ENCODE peak calls at places on chromosome 6, in four cellular contexts. N, Y, H and B are unnamed samples.

GRCh38 chr6:151534576-151534975 is 40.8 kb downstream of the CCDC170 start:
- DNase-seq in Y (no peak), H (no peak), N (no peak), B (no peak)

GRCh38 chr6:43521836-43522235 is 4.9 kb downstream of the POLR1C start:
- DNase-seq in N (no peak), H (no peak), Y (no peak), B (no peak)

GRCh38 chr6:170205534-170206316 is 85.2 kb downstream of the DLL1 start:
- DNase-seq in H (no peak), N (peak), Y (no peak), B (no peak)

GRCh38 chr6:12203001-12203400 is 87.2 kb upstream of the EDN1 start:
- DNase-seq in Y (peak), H (no peak), N (no peak), B (no peak)

GRCh38 chr6:111306104-111306888 is 176.7 kb downstream of the REV3L start:
- DNase-seq in Y (no peak), N (no peak), H (no peak), B (peak)

GRCh38 chr6:26268659-26269402 is 96.2 kb upstream of the BTN3A2 start:
- DNase-seq in Y (peak), H (no peak), N (no peak), B (no peak)

GRCh38 chr6:37480951-37481597 is 18.6 kb downstream of the CCDC167 start:
- DNase-seq in H (no peak), Y (peak), N (no peak), B (no peak)

GRCh38 chr6:38012573-38012972 is 193.0 kb downstream of the ZFAND3 start:
- DNase-seq in N (no peak), H (no peak), Y (peak), B (peak)

GRCh38 chr6:32975886-32976285 is 7.5 kb downstream of the BRD2 start:
- DNase-seq in H (no peak), Y (no peak), N (no peak), B (no peak)

GRCh38 chr6:7589949-7590917 is at the start of gene SNRNP48:
- DNase-seq in N (peak), Y (peak), H (peak), B (peak)

GRCh38 chr6:75135447-75135846 is 70.4 kb downstream of the COL12A1 start:
- DNase-seq in H (no peak), N (no peak), Y (no peak), B (no peak)

GRCh38 chr6:43292763-43293318 is 5.2 kb upstream of the SLC22A7 start:
- DNase-seq in H (no peak), Y (no peak), N (no peak), B (no peak)

GRCh38 chr6:100296810-100297544 is 167.7 kb downstream of the SIM1 start:
- DNase-seq in H (no peak), Y (no peak), N (no peak), B (no peak)

GRCh38 chr6:46015119-46015968 is at the start of gene CLIC5:
- DNase-seq in N (peak), Y (peak), H (peak), B (peak)

GRCh38 chr6:100620085-100620484 is 155.4 kb upstream of the SIM1 start:
- DNase-seq in H (no peak), N (no peak), Y (no peak), B (no peak)

GRCh38 chr6:74091133-74091793 is 395.3 kb downstream of the CD109 start:
- DNase-seq in Y (peak), H (no peak), N (no peak), B (no peak)

GRCh38 chr6:114785235-114786127 is 442.7 kb upstream of the HS3ST5 start:
- DNase-seq in N (no peak), H (no peak), Y (no peak), B (peak)

GRCh38 chr6:109236140-109237081 is 141.1 kb downstream of the CEP57L1 start:
- DNase-seq in Y (peak), H (no peak), N (no peak), B (peak)
- H3K4me3 ChIP-seq in Y (no peak), H (no peak), N (no peak), B (no peak)

DNA sequence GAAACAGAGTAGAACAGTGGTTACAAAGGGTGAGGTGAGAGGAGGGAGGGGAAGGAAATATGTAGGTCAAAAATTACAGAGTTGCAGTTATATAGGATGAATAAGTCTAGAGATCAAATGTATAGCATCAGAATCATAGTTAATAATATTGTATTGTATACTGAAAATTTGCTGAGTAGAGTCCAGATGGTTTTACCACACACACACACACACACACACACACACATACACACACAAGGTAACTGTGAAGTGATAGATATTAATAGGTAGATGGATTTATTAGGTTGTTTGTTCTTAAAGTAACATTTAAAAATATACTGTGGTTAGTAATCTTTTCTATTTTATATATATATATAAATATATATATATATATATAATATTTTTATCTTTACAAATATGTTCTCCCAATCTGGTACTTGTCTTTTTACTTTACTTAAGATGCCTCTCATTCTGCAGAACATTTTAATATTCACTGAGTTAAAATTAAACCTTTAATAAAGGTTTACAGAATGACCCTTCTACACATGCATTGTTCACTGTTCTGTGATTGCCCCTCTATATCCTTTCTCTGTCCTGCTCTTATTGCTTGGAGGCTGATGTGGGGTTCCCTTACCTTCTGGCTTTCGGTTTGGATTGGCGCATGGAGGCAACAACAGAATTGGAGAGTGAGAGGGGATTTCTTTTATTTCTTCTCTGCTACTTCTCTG is 408 bp downstream of the PTCHD4 start:
- DNase-seq in N (no peak), H (no peak), Y (no peak), B (no peak)
- H3K4me3 ChIP-seq in N (no peak), H (peak), Y (peak), B (peak)

DNA sequence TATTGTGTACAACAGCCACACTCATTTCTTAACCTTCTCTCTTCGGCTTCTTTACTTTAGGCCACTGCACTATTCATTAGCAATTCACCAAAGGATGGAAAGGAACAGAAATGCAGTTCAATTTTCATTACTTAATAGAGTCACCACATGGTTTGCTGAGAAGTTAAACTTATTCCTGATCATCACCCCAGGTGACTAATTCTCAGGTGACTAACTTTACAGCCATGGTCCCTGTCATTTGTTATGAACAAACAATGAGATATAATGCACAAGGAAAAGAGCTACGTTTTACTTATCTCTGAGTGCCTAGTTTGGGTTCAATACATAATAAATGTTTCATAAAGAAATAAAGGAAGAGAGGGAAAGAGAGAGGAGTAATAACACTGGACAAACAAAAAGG is 45.8 kb upstream of the DST start:
- DNase-seq in N (no peak), Y (no peak), H (no peak), B (no peak)
- H3K4me3 ChIP-seq in N (no peak), Y (no peak), H (no peak), B (no peak)

GRCh38 chr6:35713006-35713405 is 23.8 kb upstream of the ARMC12 start:
- DNase-seq in Y (no peak), N (no peak), H (no peak), B (no peak)
- H3K4me3 ChIP-seq in Y (no peak), N (no peak), H (no peak), B (no peak)

DNA sequence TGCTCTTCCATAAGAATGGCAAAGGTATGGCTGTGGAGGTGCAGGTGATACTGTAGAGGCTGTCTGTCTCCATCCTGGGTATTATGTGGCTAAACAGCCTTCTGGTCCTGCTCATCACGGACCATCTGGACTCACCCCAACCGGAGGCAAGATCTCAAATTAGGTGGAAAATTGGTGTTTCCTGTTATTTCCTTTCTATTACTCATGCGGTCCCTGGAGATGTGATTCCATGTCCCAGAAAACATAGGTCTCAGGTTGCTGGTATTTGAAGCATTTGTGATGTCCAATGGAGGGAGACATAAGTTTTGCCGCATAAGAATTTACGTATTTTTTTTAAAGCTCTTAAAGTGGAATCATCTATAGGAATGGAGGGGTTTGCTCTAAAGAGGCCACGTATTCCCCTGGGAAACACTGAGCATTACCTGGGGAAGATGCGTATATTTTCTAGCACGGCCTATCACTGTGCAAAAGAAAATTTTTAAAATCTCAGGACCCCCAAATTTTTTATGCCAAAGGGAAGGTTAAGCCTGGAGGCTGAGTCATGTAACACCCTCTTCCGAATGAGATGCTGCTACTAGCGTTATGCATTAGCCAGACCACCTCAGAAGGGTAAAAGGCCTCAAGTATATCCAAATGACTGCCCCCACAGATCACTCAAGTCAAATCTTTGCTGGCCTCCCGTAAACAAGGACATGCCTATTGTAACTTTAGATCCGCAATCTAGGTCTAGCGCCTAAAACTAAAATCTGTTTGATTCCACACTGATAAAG is 22.4 kb upstream of the PBOV1 start:
- DNase-seq in N (no peak), H (no peak), Y (no peak), B (no peak)
- H3K4me3 ChIP-seq in N (no peak), H (no peak), Y (no peak), B (no peak)

GRCh38 chr6:125534430-125535263 is 214.8 kb upstream of the HEY2 start:
- DNase-seq in H (no peak), N (no peak), Y (no peak), B (no peak)
- H3K4me3 ChIP-seq in H (no peak), N (no peak), Y (peak), B (no peak)